ENCODE peak calls at places on chromosomes 2 and 18, in five cellular contexts. O is activated T-cell treated with anti-CD3 and anti-CD28 coated beads, Interleukin-2, amount 50 U/mL, for 48 hours; G is prostate gland; W is GM13976; T is cardiac fibroblast. C is an unnamed sample.

GRCh38 chr2:161992526-161992925 is 81.5 kb downstream of the DPP4 start:
- DNase-seq in O (peak), W (no peak), T (peak), G (no peak), C (no peak)

GRCh38 chr18:38167623-38168022 is 602.0 kb upstream of the CELF4 start:
- DNase-seq in W (no peak), G (no peak), O (no peak), T (no peak), C (no peak)

GRCh38 chr2:95300391-95300938 is 3.3 kb downstream of the KCNIP3 start:
- DNase-seq in O (no peak), G (peak), W (no peak), T (no peak), C (peak)

GRCh38 chr2:231708773-231709635 is 679 bp downstream of the PTMA start:
- DNase-seq in W (peak), T (peak), O (peak), G (peak), C (no peak)

GRCh38 chr2:108943067-108943350 is 46.0 kb downstream of the EDAR start:
- DNase-seq in O (no peak), T (no peak), W (no peak), G (peak), C (no peak)

GRCh38 chr2:54962935-54963334 is 87.3 kb downstream of the RTN4 start:
- DNase-seq in T (no peak), O (no peak), G (no peak), W (no peak), C (no peak)

GRCh38 chr2:132573444-132574007 is 96.5 kb downstream of the LYPD1 start:
- DNase-seq in W (no peak), G (no peak), T (no peak), O (no peak), C (no peak)

GRCh38 chr2:201964011-201964410 is 69.6 kb upstream of the FZD7 start:
- DNase-seq in G (no peak), W (no peak), T (no peak), O (no peak), C (no peak)

GRCh38 chr2:42977236-42978174 is 185.1 kb upstream of the HAAO start:
- DNase-seq in T (no peak), O (no peak), G (peak), W (no peak), C (no peak)

GRCh38 chr18:26425148-26425531 is 123.2 kb downstream of the KCTD1 start:
- DNase-seq in W (no peak), G (no peak), T (peak), O (no peak), C (no peak)

GRCh38 chr2:31642707-31643106 is 62.0 kb upstream of the SRD5A2 start:
- DNase-seq in W (no peak), O (no peak), T (no peak), G (no peak), C (no peak)

GRCh38 chr2:120319686-120320317 is 26.1 kb upstream of the INHBB start:
- DNase-seq in W (no peak), G (no peak), O (no peak), T (no peak), C (no peak)

GRCh38 chr18:68456985-68457384 is 257.9 kb downstream of the TMX3 start:
- DNase-seq in W (no peak), O (no peak), G (no peak), T (no peak), C (no peak)

GRCh38 chr2:229445013-229445412 is 173.9 kb upstream of the PID1 start:
- DNase-seq in O (no peak), G (peak), W (no peak), T (peak), C (peak)

GRCh38 chr18:6370410-6370809 is 44.3 kb downstream of the L3MBTL4 start:
- DNase-seq in G (no peak), O (no peak), W (no peak), T (no peak), C (no peak)

GRCh38 chr2:225456619-225457260 is 57.2 kb downstream of the NYAP2 start:
- DNase-seq in T (no peak), O (no peak), G (no peak), W (no peak), C (no peak)

GRCh38 chr2:236070236-236070635 is 98.0 kb downstream of the GBX2 start:
- DNase-seq in G (no peak), T (no peak), W (no peak), O (no peak), C (no peak)

GRCh38 chr2:145096582-145096981 is 576.7 kb upstream of the ZEB2 start:
- DNase-seq in O (no peak), T (peak), G (no peak), W (no peak), C (no peak)

GRCh38 chr2:36438454-36438977 is 82.9 kb downstream of the CRIM1 start:
- DNase-seq in T (peak), G (no peak), W (no peak), O (no peak), C (no peak)

GRCh38 chr2:238998775-238999174 is 150.9 kb downstream of the TWIST2 start:
- DNase-seq in O (no peak), T (no peak), W (no peak), G (no peak), C (no peak)

GRCh38 chr18:58507881-58508280 is 121.0 kb downstream of the ALPK2 start:
- DNase-seq in T (no peak), G (no peak), O (no peak), W (no peak), C (no peak)

GRCh38 chr2:140440815-140441214 is 1660.6 kb upstream of the NXPH2 start:
- DNase-seq in T (no peak), O (no peak), W (no peak), G (no peak), C (no peak)

GRCh38 chr18:78151948-78152725 is 827.5 kb upstream of the SALL3 start:
- DNase-seq in T (no peak), G (no peak), O (no peak), W (no peak), C (no peak)

GRCh38 chr18:50038448-50038847 is 156.5 kb downstream of the MYO5B start:
- DNase-seq in G (no peak), O (no peak), W (no peak), T (peak), C (no peak)

GRCh38 chr2:240412211-240412830 is 23.1 kb upstream of the GPC1 start:
- DNase-seq in T (peak), W (no peak), G (no peak), O (no peak), C (no peak)

GRCh38 chr2:218075975-218076811 is 7.1 kb downstream of the RUFY4 start:
- DNase-seq in T (no peak), O (no peak), W (no peak), G (no peak), C (no peak)

GRCh38 chr2:1745171-1746023 is 1.1 kb upstream of the PXDN start:
- DNase-seq in W (no peak), O (peak), T (no peak), G (no peak), C (peak)

GRCh38 chr2:100260712-100261620 is 61.3 kb downstream of the LONRF2 start:
- DNase-seq in G (peak), T (peak), O (peak), W (peak), C (peak)

GRCh38 chr18:13264986-13265900 is 46.7 kb downstream of the LDLRAD4 start:
- DNase-seq in G (no peak), O (peak), T (no peak), W (no peak), C (no peak)

GRCh38 chr2:202452744-202453143 is 76.6 kb downstream of the BMPR2 start:
- DNase-seq in W (no peak), O (no peak), G (no peak), T (no peak), C (no peak)

GRCh38 chr18:47215554-47216138 is 35.8 kb downstream of the SKOR2 start:
- DNase-seq in O (peak), T (peak), W (peak), G (peak), C (no peak)

GRCh38 chr2:84302513-84303412 is 156.3 kb downstream of the SUCLG1 start:
- DNase-seq in W (peak), T (peak), O (peak), G (peak), C (peak)

GRCh38 chr2:166193446-166193845 is 65.6 kb upstream of the SCN1A start:
- DNase-seq in G (no peak), T (no peak), W (no peak), O (no peak), C (no peak)

GRCh38 chr18:7071600-7071999 is 46.0 kb downstream of the LAMA1 start:
- DNase-seq in T (no peak), W (no peak), O (no peak), G (no peak), C (no peak)